ENCODE peak calls at places on chromosome 15, in five cellular contexts. B is EL; K is hepatocyte; S is activated CD4-positive, alpha-beta T cell treated with anti-CD3 and anti-CD28 coated beads, Interleukin-2, amount 10 ng/mL, durations not matched to agents 7 days and 5 days; M is Kasumi-1. R is an unnamed sample.

GRCh38 chr15:99157456-99157855 is 52.6 kb downstream of the SYNM start:
- DNase-seq in B (no peak), K (no peak), S (no peak), M (no peak), R (no peak)

GRCh38 chr15:68733666-68734065 is 87.0 kb downstream of the ANP32A start:
- DNase-seq in B (no peak), K (no peak), S (no peak), M (no peak), R (no peak)

GRCh38 chr15:52247032-52247431 is 48.6 kb downstream of the MYO5C start:
- DNase-seq in B (no peak), K (peak; percentile 57), S (no peak), M (peak; percentile 18), R (no peak)

GRCh38 chr15:68389936-68390790 is 41.8 kb downstream of the ITGA11 start:
- DNase-seq in B (peak; percentile 92), K (no peak), S (peak; percentile 45), M (peak; percentile 13), R (no peak)

GRCh38 chr15:70164156-70164900 is 66.6 kb upstream of the TLE3 start:
- DNase-seq in B (no peak), K (no peak), S (no peak), M (no peak), R (no peak)

GRCh38 chr15:20340931-20341661 is 200.5 kb downstream of the GOLGA6L6 start:
- DNase-seq in B (no peak), K (peak; percentile 91), S (peak; percentile 28), M (no peak), R (no peak)

GRCh38 chr15:71390101-71390500 is 274.8 kb downstream of the THSD4 start:
- DNase-seq in B (no peak), K (no peak), S (no peak), M (no peak), R (no peak)

GRCh38 chr15:83833569-83833968 is 179.6 kb downstream of the ADAMTSL3 start:
- DNase-seq in B (no peak), K (no peak), S (no peak), M (no peak), R (no peak)

GRCh38 chr15:83278191-83278590 is 6.3 kb downstream of the BNC1 start:
- DNase-seq in B (peak; percentile 65), K (no peak), S (no peak), M (no peak), R (no peak)

GRCh38 chr15:100733088-100733487 is 130.7 kb downstream of the ASB7 start:
- DNase-seq in B (peak; percentile 87), K (peak; percentile 64), S (no peak), M (no peak), R (no peak)

GRCh38 chr15:77986891-77987764 is 90.4 kb downstream of the TBC1D2B start:
- DNase-seq in B (no peak), K (no peak), S (no peak), M (no peak), R (no peak)

GRCh38 chr15:65334586-65335231 is 30.2 kb downstream of the RNU5B-1 start:
- DNase-seq in B (no peak), K (no peak), S (no peak), M (no peak), R (no peak)

GRCh38 chr15:81001180-81002003 is 669 bp downstream of the TLNRD1 start:
- DNase-seq in B (peak; percentile 60), K (peak; percentile 83), S (peak; percentile 50), M (peak; percentile 47), R (no peak)

GRCh38 chr15:98069256-98069655 is 108.8 kb downstream of the ARRDC4 start:
- DNase-seq in B (peak; percentile 63), K (no peak), S (no peak), M (no peak), R (no peak)

GRCh38 chr15:73755481-73755880 is 2.3 kb upstream of the INSYN1 start:
- DNase-seq in B (no peak), K (no peak), S (no peak), M (no peak), R (peak; percentile 30)

GRCh38 chr15:57017024-57017423 is 98.6 kb downstream of the TCF12 start:
- DNase-seq in B (peak; percentile 35), K (no peak), S (no peak), M (peak; percentile 24), R (no peak)